ENCODE peak calls at places on chromosomes 3 and 15, in six cellular contexts. Q is GM12865, Y is dorsolateral prefrontal cortex, J is neural crest cell, I is fibroblast of pulmonary artery, K is A549. N is an unnamed sample.

GRCh38 chr15:69319384-69320375 is 21.0 kb downstream of the PAQR5 start:
- DNase-seq in Q (no peak), Y (no peak), J (no peak), I (no peak), K (no peak), N (no peak)

GRCh38 chr15:39719109-39719508 is 63.5 kb downstream of the FSIP1 start:
- DNase-seq in Q (no peak), Y (no peak), J (no peak), I (no peak), K (no peak), N (no peak)

GRCh38 chr3:149663966-149664365 is 6.1 kb upstream of the WWTR1 start:
- DNase-seq in Q (no peak), Y (no peak), J (no peak), I (no peak), K (no peak), N (no peak)

GRCh38 chr3:51436998-51437639 is 46.0 kb downstream of the RBM15B start:
- DNase-seq in Q (no peak), Y (no peak), J (no peak), I (no peak), K (no peak), N (no peak)

GRCh38 chr15:66588537-66588936 is 22.7 kb upstream of the LCTL start:
- DNase-seq in Q (no peak), Y (no peak), J (no peak), I (no peak), K (no peak), N (no peak)

GRCh38 chr3:60979861-60980739 is 271.2 kb downstream of the FHIT start:
- DNase-seq in Q (no peak), Y (no peak), J (no peak), I (peak), K (no peak), N (no peak)

GRCh38 chr3:148758303-148758884 is 60.7 kb downstream of the AGTR1 start:
- DNase-seq in Q (no peak), Y (no peak), J (no peak), I (no peak), K (no peak), N (no peak)

GRCh38 chr3:174202146-174202545 is 657.0 kb upstream of the NAALADL2 start:
- DNase-seq in Q (no peak), Y (no peak), J (no peak), I (no peak), K (no peak), N (no peak)

GRCh38 chr3:177062052-177062732 is 135.1 kb downstream of the TBL1XR1 start:
- DNase-seq in Q (no peak), Y (no peak), J (no peak), I (no peak), K (no peak), N (no peak)

GRCh38 chr3:121730940-121731687 is 18.4 kb downstream of the GOLGB1 start:
- DNase-seq in Q (no peak), Y (no peak), J (no peak), I (no peak), K (no peak), N (no peak)

GRCh38 chr15:88894819-88895767 is at the start of gene HAPLN3:
- DNase-seq in Q (peak), Y (no peak), J (peak), I (peak), K (peak), N (peak)

GRCh38 chr15:77527164-77527778 is 105.4 kb downstream of the LINGO1 start:
- DNase-seq in Q (no peak), Y (peak), J (peak), I (peak), K (no peak), N (no peak)

GRCh38 chr15:45551691-45552090 is 29.1 kb upstream of the SLC30A4 start:
- DNase-seq in Q (no peak), Y (no peak), J (no peak), I (peak), K (no peak), N (no peak)

GRCh38 chr3:27089063-27089462 is 280.1 kb downstream of the NEK10 start:
- DNase-seq in Q (no peak), Y (no peak), J (no peak), I (no peak), K (no peak), N (no peak)

GRCh38 chr3:61903931-61904657 is 342.7 kb downstream of the PTPRG start:
- DNase-seq in Q (peak), Y (no peak), J (no peak), I (peak), K (no peak), N (no peak)

GRCh38 chr15:40957581-40958051 is 4.3 kb downstream of the CHAC1 start:
- DNase-seq in Q (no peak), Y (peak), J (no peak), I (no peak), K (no peak), N (no peak)

GRCh38 chr3:60392501-60392900 is 858.8 kb downstream of the FHIT start:
- DNase-seq in Q (no peak), Y (no peak), J (no peak), I (no peak), K (no peak), N (no peak)

GRCh38 chr15:32824777-32825176 is 107.0 kb downstream of the GREM1 start:
- DNase-seq in Q (no peak), Y (no peak), J (no peak), I (peak), K (peak), N (no peak)

GRCh38 chr3:25257026-25257425 is 171.0 kb upstream of the RARB start:
- DNase-seq in Q (no peak), Y (no peak), J (no peak), I (peak), K (no peak), N (no peak)

GRCh38 chr15:87562203-87562602 is 694.3 kb downstream of the NTRK3 start:
- DNase-seq in Q (no peak), Y (no peak), J (no peak), I (no peak), K (no peak), N (no peak)
- TF ChIP-seq CTCF in Q (no peak), Y (no peak), J (no peak), I (no peak), K (no peak), N (no peak)

DNA sequence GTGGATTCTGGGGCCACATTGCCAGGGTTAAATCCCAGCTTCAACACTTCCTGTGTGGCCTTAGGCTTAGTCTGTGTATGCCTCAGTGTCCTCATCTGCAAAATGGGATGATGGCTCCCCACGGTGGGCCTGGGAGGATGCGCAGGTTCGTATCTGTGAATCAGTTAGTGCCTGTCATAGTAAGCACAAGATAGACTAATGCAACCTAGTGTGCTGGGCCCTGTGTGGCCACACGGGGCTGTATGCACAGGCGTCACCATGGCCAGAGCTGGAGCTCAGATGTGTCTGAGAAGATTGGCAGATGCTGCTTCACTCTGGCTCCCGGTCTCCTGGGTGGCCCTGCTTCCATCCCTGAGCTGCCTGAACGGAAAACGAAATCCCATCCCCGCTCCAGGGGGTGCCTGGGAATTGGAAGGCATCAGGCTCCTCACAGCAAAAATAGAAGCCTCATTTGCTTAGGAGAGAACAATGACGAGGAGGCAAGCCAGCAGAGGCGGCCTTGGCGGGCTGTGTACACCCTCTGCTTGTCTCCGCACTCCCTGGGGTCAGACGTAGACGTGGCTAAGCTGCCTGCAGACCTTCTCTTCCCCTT is 103.6 kb downstream of the APBA2 start:
- DNase-seq in Q (peak), Y (peak), J (no peak), I (no peak), K (peak), N (no peak)
- TF ChIP-seq CTCF in Q (no peak), Y (peak), J (no peak), I (no peak), K (no peak), N (no peak)

DNA sequence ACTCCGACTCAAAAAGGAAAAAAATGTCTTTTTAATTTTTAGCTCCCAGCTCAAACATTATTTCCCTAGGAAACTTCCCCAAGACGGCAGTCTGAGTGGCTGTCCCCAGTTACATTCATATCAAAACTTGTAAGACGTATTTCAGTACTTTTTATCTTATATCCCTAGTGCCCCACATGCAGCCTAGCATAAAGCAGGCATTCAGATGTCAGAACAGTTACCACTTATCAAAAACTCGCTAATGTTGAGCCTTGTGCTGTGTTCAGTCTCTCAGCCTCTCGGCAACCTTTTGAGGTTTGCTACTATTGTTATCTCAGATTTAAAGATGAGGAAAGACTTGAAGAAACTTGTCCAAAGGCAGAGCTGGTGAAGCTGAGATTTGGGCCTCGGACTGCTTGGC is 6.6 kb upstream of the SELENOS start:
- DNase-seq in Q (no peak), Y (no peak), J (no peak), I (no peak), K (no peak), N (no peak)
- TF ChIP-seq CTCF in Q (no peak), Y (no peak), J (no peak), I (no peak), K (no peak), N (no peak)

DNA sequence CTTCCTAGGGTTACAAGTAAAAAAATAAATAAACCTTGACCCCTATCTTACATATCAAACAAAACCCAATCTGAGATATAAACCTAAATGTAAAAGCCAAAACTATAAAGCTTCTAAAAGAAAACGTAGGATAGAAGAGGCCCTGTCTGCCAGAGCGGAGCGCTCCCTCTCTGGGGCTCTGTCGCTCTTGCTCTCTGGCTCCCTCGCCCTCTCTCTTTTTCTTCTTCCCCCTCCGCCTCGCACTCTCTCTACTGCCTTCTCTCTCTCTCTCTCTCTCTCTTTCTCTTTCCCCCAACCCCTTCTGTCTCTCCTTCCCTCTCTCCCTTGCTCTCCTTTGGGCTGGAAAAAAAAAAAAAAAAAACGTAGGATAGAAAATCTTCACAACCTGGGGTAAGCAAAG is 21.6 kb downstream of the RYK start:
- DNase-seq in Q (no peak), Y (no peak), J (no peak), I (no peak), K (no peak), N (no peak)
- TF ChIP-seq CTCF in Q (no peak), Y (no peak), J (no peak), I (no peak), K (no peak), N (no peak)

DNA sequence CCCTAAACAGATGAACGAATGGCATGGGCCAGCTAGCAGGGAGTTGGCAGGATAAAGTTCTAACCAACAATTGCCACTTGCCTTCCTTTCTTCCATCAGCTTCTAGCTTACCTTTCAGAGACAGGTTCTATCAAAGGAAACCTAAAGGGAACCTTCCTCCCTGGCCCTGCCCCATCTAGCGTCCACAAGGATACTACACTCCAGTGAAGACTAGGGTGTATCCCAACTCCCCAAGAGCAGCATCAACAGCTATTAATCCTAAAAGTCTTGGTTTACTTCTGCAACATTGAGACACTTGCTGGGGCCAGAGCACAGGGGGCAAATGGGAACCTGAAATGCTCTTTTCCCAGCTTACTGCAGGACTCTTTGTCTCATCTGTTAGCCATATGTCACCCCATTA is 37.0 kb upstream of the TMC3 start:
- DNase-seq in Q (no peak), Y (no peak), J (no peak), I (no peak), K (peak), N (no peak)
- TF ChIP-seq CTCF in Q (no peak), Y (no peak), J (no peak), I (no peak), K (peak), N (no peak)

DNA sequence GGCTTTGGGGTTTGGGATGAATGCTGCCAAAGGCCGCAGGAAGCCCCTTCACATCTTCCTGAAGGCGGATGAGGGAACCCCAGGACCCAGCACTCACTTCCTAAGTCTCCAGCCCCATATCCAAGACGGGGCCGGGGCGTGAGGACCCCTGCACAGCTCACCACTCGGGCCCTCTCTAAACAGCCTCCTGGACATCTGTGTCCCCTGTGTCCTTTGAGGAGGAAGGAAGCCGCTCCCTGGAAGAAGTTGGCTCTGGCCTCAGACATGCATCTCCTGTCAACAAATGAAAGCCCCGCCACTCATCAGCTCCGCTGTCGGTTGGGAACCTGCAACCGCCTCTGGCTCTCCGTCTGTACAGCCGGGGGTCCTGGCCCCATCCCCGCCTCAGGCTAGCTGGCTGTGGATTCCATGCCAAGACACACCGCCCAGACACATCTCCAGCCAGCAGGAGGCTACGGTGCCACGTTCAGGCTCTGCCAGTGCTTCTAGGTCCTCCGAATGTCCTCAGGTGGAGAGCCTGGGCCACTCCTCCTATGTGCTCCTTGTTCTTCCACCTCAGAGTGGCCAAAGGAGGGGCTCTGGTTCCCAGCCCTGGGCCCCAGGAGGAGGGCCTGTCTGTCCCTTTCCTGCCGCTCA is 140.0 kb upstream of the MEF2A start:
- DNase-seq in Q (no peak), Y (peak), J (no peak), I (peak), K (peak), N (no peak)
- TF ChIP-seq CTCF in Q (no peak), Y (no peak), J (no peak), I (peak), K (no peak), N (no peak)

GRCh38 chr3:82294609-82295008 is 533.2 kb upstream of the GBE1 start:
- DNase-seq in Q (peak), Y (no peak), J (no peak), I (no peak), K (no peak), N (no peak)
- TF ChIP-seq CTCF in Q (no peak), Y (no peak), J (no peak), I (no peak), K (no peak), N (no peak)

GRCh38 chr3:119388577-119388976 is 74.8 kb downstream of the TMEM39A start:
- DNase-seq in Q (no peak), Y (no peak), J (no peak), I (peak), K (no peak), N (no peak)
- TF ChIP-seq CTCF in Q (no peak), Y (no peak), J (no peak), I (peak), K (no peak), N (no peak)

N was measured in CD4-positive, alpha-beta T cell.